ENCODE peak calls at places on chromosome 12, in six cellular contexts. W, H, G, A, S and E are unnamed samples.

GRCh38 chr12:38386238-38386985 is 69.8 kb downstream of the ALG10B start:
- DNase-seq in H (no peak), G (no peak), W (no peak), A (no peak), S (peak), E (no peak)

GRCh38 chr12:90010089-90010488 is 301.5 kb upstream of the ATP2B1 start:
- DNase-seq in W (no peak), G (no peak), S (no peak), A (no peak), H (no peak), E (no peak)

GRCh38 chr12:5902736-5903135 is 42.3 kb downstream of the ANO2 start:
- DNase-seq in W (no peak), S (no peak), G (no peak), H (no peak), A (no peak), E (no peak)

GRCh38 chr12:80829767-80830166 is 108.0 kb downstream of the LIN7A start:
- DNase-seq in H (no peak), G (no peak), W (no peak), S (no peak), A (no peak), E (no peak)

GRCh38 chr12:41745593-41745992 is 399.1 kb downstream of the GXYLT1 start:
- DNase-seq in A (no peak), S (no peak), H (no peak), G (no peak), W (no peak), E (no peak)

GRCh38 chr12:101743724-101744472 is 4.6 kb upstream of the SYCP3 start:
- DNase-seq in W (no peak), H (no peak), G (no peak), A (no peak), S (peak), E (no peak)

GRCh38 chr12:56198836-56199235 is 9.6 kb upstream of the SMARCC2 start:
- DNase-seq in G (no peak), S (no peak), A (no peak), H (no peak), W (no peak), E (no peak)

GRCh38 chr12:76764856-76765255 is 941 bp downstream of the ZDHHC17 start:
- DNase-seq in A (no peak), H (peak), G (no peak), W (no peak), S (peak), E (no peak)

GRCh38 chr12:17062296-17063061 is 456.5 kb upstream of the LMO3 start:
- DNase-seq in H (no peak), A (peak), S (no peak), W (no peak), G (no peak), E (peak)

GRCh38 chr12:105672576-105672975 is 342.1 kb downstream of the C12orf75 start:
- DNase-seq in A (no peak), S (no peak), G (peak), W (no peak), H (no peak), E (no peak)